ENCODE peak calls at places on chromosomes 16 and 17, in five cellular contexts. One of them, this sample, is unnamed.

GRCh38 chr17:2029911-2030778 is at the start of gene DPH1:
- DNase-seq in lung: peak; percentile 90
- DNase-seq in tibial artery: peak; percentile 92
- DNase-seq in AG04450: peak; percentile 62
- DNase-seq in IMR-90: peak; percentile 91
- DNase-seq in this sample: peak; percentile 83

GRCh38 chr17:65787503-65787902 is 226.1 kb upstream of the AXIN2 start:
- DNase-seq in AG04450: no peak
- DNase-seq in lung: no peak
- DNase-seq in IMR-90: no peak
- DNase-seq in tibial artery: no peak
- DNase-seq in this sample: no peak

GRCh38 chr16:88993006-88993787 is 16.2 kb upstream of the CBFA2T3 start:
- DNase-seq in tibial artery: no peak
- DNase-seq in IMR-90: no peak
- DNase-seq in AG04450: no peak
- DNase-seq in lung: no peak
- DNase-seq in this sample: no peak

GRCh38 chr17:41967921-41968578 is 1.5 kb downstream of the CNP start:
- DNase-seq in lung: no peak
- DNase-seq in AG04450: no peak
- DNase-seq in IMR-90: no peak
- DNase-seq in tibial artery: no peak
- DNase-seq in this sample: no peak

GRCh38 chr17:17028878-17029535 is 13.2 kb upstream of the MPRIP start:
- DNase-seq in AG04450: no peak
- DNase-seq in IMR-90: no peak
- DNase-seq in tibial artery: no peak
- DNase-seq in lung: no peak
- DNase-seq in this sample: no peak

GRCh38 chr16:67883872-67884261 is 818 bp upstream of the NRN1L start:
- DNase-seq in tibial artery: peak; percentile 76
- DNase-seq in IMR-90: peak; percentile 26
- DNase-seq in lung: peak; percentile 63
- DNase-seq in AG04450: no peak
- DNase-seq in this sample: peak; percentile 70

GRCh38 chr16:10126686-10127085 is 55.5 kb downstream of the GRIN2A start:
- DNase-seq in AG04450: no peak
- DNase-seq in IMR-90: peak; percentile 5
- DNase-seq in tibial artery: no peak
- DNase-seq in lung: no peak
- DNase-seq in this sample: no peak

GRCh38 chr17:63740464-63741181 is 976 bp downstream of the STRADA start:
- DNase-seq in tibial artery: no peak
- DNase-seq in IMR-90: peak; percentile 6
- DNase-seq in lung: no peak
- DNase-seq in AG04450: no peak
- DNase-seq in this sample: no peak

DNA sequence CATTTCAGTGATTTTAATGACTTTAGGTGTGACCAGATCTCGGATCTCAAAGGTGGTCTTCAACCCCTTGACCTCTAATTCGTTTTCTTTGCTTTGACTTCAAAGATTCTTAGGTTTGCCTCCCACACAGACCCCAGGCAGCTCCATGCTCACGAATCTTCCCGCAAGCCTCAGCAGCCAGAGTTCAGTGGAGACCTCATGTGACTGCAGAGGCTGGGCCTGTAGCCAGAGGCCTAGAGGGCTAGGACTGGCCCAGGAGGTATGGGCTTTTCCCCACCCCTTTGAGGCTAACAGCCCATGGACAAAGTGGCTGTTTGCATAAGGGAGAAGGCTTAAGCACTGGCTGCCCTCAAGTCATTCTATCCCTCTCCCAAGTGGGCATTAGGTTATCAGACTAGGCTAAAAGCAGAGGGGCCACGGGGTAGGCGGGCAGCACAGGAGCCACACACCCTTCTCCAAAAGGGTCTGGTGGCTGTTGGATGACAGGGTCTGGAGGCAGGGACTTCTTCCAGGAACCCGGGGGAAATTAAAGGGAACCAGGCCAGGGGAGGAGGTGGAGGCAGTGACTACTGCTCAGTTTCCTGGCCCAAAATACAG is 2.9 kb downstream of the HIRIP3 start:
- DNase-seq in IMR-90: peak; percentile 63
- DNase-seq in tibial artery: no peak
- DNase-seq in AG04450: no peak
- DNase-seq in lung: no peak
- DNase-seq in this sample: no peak
- H3K27ac ChIP-seq in IMR-90: no peak overlapping the region
- H3K27ac ChIP-seq in tibial artery: no peak overlapping the region
- H3K27ac ChIP-seq in AG04450: no peak overlapping the region
- H3K27ac ChIP-seq in lung: no peak overlapping the region
- H3K27ac ChIP-seq in this sample: no peak overlapping the region

GRCh38 chr17:39782980-39783379 is 45.2 kb downstream of the GRB7 start:
- DNase-seq in tibial artery: no peak
- DNase-seq in IMR-90: no peak
- DNase-seq in AG04450: no peak
- DNase-seq in lung: no peak
- DNase-seq in this sample: no peak
- H3K27me3 ChIP-seq in tibial artery: peaks cover 36% of the 10 kb centered on the region
- H3K27me3 ChIP-seq in IMR-90: peaks cover 40% of the 10 kb centered on the region
- H3K27me3 ChIP-seq in AG04450: peaks cover 50% of the 10 kb centered on the region
- H3K27me3 ChIP-seq in lung: no peaks in the 10 kb centered on the region
- H3K27me3 ChIP-seq in this sample: no peaks in the 10 kb centered on the region

GRCh38 chr17:39485555-39485954 is 24.3 kb downstream of the CDK12 start:
- DNase-seq in AG04450: peak; percentile 88
- DNase-seq in tibial artery: peak; percentile 53
- DNase-seq in IMR-90: peak; percentile 98
- DNase-seq in lung: no peak
- DNase-seq in this sample: no peak

GRCh38 chr17:39486242-39486641 is 25.0 kb downstream of the CDK12 start:
- DNase-seq in tibial artery: peak; percentile 67
- DNase-seq in AG04450: no peak
- DNase-seq in lung: no peak
- DNase-seq in IMR-90: peak; percentile 77
- DNase-seq in this sample: no peak

GRCh38 chr17:39487946-39488345 is 26.7 kb downstream of the CDK12 start:
- DNase-seq in lung: no peak
- DNase-seq in tibial artery: peak; percentile 23
- DNase-seq in IMR-90: peak; percentile 25
- DNase-seq in AG04450: no peak
- DNase-seq in this sample: no peak

GRCh38 chr17:39484178-39484577 is 22.9 kb downstream of the CDK12 start:
- DNase-seq in IMR-90: no peak
- DNase-seq in lung: no peak
- DNase-seq in tibial artery: no peak
- DNase-seq in AG04450: no peak
- DNase-seq in this sample: no peak

DNA sequence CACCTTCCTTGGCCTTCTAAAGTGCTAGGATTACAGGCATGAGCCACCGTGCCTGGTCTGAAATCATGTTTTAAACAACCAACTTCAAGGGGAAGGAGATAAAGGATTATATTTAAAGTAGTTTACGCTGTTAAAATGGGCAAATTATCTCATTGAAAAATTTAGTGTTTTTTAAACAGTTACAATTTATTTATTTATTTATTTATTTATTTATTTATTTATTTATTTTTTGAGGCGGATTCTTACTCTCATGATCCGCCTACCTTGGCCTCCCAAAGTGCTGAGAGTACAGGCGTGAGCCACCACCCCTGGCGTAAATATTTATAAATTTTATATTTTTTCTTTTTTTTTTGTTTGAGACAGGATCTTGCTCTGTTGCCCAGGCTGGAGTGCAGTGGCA is 22.2 kb downstream of the CDK12 start:
- DNase-seq in AG04450: no peak
- DNase-seq in tibial artery: peak; percentile 25
- DNase-seq in IMR-90: no peak
- DNase-seq in lung: no peak
- DNase-seq in this sample: no peak
- TF ChIP-seq CTCF in AG04450: no peak
- TF ChIP-seq CTCF in tibial artery: no peak
- TF ChIP-seq CTCF in IMR-90: no peak
- TF ChIP-seq CTCF in lung: no peak
- TF ChIP-seq CTCF in this sample: no peak

DNA sequence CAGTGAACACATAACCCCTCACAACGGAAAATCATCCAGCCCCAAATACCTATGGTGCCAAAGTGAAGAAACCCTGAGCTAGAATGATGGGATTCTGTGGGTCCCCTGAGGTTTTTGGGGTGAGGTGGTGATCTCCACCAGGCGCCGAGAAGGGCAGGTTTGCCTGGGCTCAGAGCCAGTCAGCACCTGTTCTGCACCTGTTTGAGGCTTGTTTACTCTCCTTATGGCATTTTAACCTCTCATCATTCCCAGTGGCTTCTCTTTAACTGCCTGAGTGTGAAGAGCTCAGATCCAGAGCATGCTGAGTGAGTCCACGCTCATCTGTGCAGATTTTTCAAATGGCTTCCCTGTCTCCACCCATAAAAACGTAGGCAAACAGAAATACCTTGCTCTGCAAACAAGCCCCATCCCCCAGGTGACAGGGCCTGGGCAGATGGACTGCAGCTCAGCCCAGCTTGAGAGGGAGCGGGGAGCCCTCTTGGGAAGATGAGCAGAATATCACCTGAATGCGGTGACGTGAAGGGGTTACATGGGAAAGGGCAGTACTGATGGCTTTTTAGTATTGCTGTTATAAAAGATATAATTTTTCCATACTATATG is 40.1 kb upstream of the CLEC19A start:
- DNase-seq in lung: no peak
- DNase-seq in tibial artery: no peak
- DNase-seq in IMR-90: no peak
- DNase-seq in AG04450: no peak
- DNase-seq in this sample: no peak
- H3K27ac ChIP-seq in lung: no peak overlapping the region
- H3K27ac ChIP-seq in tibial artery: no peak overlapping the region
- H3K27ac ChIP-seq in IMR-90: no peak overlapping the region
- H3K27ac ChIP-seq in AG04450: no peak overlapping the region
- H3K27ac ChIP-seq in this sample: no peak overlapping the region

GRCh38 chr16:86514656-86515376 is 4.5 kb downstream of the FOXF1 start:
- DNase-seq in tibial artery: no peak
- DNase-seq in lung: no peak
- DNase-seq in AG04450: no peak
- DNase-seq in IMR-90: peak; percentile 19
- DNase-seq in this sample: no peak

GRCh38 chr16:86515780-86516617 is 5.7 kb downstream of the FOXF1 start:
- DNase-seq in tibial artery: no peak
- DNase-seq in IMR-90: peak; percentile 51
- DNase-seq in lung: no peak
- DNase-seq in AG04450: no peak
- DNase-seq in this sample: no peak

GRCh38 chr16:86517033-86517432 is 6.7 kb downstream of the FOXF1 start:
- DNase-seq in AG04450: no peak
- DNase-seq in lung: no peak
- DNase-seq in tibial artery: no peak
- DNase-seq in IMR-90: peak; percentile 21
- DNase-seq in this sample: no peak

GRCh38 chr16:86516618-86517003 is 6.3 kb downstream of the FOXF1 start:
- DNase-seq in IMR-90: peak; percentile 63
- DNase-seq in tibial artery: no peak
- DNase-seq in AG04450: no peak
- DNase-seq in lung: no peak
- DNase-seq in this sample: no peak

DNA sequence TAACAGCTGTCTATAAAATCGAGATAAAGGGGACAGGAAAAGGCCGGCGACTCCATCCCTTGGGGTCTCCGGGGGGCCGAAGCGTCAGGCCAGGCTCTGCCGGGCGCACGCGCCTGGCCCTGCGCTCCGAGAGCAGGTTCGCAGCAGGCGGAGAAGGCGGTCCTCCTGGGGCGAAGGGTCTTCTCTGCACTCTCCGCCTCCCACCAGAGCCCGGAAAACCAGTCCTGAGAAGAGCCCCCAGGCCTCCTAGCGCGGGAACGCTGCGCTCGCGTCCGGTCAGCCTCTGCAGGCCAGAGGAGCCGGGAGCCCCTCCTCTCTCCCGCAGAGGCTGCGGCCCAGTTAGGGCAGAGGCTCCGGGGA is 5.1 kb downstream of the FOXF1 start:
- DNase-seq in lung: no peak
- DNase-seq in IMR-90: peak; percentile 28
- DNase-seq in tibial artery: no peak
- DNase-seq in AG04450: no peak
- DNase-seq in this sample: no peak
- H3K27me3 ChIP-seq in lung: peaks cover 4% of the 10 kb centered on the region
- H3K27me3 ChIP-seq in IMR-90: no peaks in the 10 kb centered on the region
- H3K27me3 ChIP-seq in tibial artery: peaks cover 98% of the 10 kb centered on the region
- H3K27me3 ChIP-seq in AG04450: no peaks in the 10 kb centered on the region
- H3K27me3 ChIP-seq in this sample: peaks cover 87% of the 10 kb centered on the region